ENCODE peak calls at places on chromosome 6, in six cellular contexts. Z is stomach, L is PC-3, C is GM10248, J is GM12865, Q is astrocyte of the spinal cord. T is an unnamed sample.
A peak's percentile ranks its signal among the peaks of the same experiment; 100 is the strongest.

GRCh38 chr6:145842693-145843546 is 28.3 kb upstream of the FBXO30 start:
- DNase-seq in Z (no peak), L (no peak), C (no peak), J (no peak), Q (no peak), T (no peak)

GRCh38 chr6:307065-307814 is 15.0 kb downstream of the DUSP22 start:
- DNase-seq in Z (no peak), L (no peak), C (no peak), J (no peak), Q (no peak), T (no peak)

GRCh38 chr6:166595949-166596348 is 9.5 kb upstream of the RAMACL start:
- DNase-seq in Z (no peak), L (no peak), C (no peak), J (no peak), Q (no peak), T (no peak)

GRCh38 chr6:161880070-161880469 is 606.2 kb upstream of the AGPAT4 start:
- DNase-seq in Z (no peak), L (no peak), C (no peak), J (no peak), Q (no peak), T (no peak)

GRCh38 chr6:109197061-109197460 is 101.8 kb downstream of the CEP57L1 start:
- DNase-seq in Z (no peak), L (no peak), C (no peak), J (no peak), Q (no peak), T (no peak)

GRCh38 chr6:131765081-131765852 is 42.6 kb upstream of the ENPP1 start:
- DNase-seq in Z (no peak), L (no peak), C (no peak), J (no peak), Q (peak; percentile 70), T (no peak)

GRCh38 chr6:16903470-16903869 is 142.2 kb upstream of the ATXN1 start:
- DNase-seq in Z (no peak), L (peak; percentile 30), C (no peak), J (no peak), Q (peak; percentile 30), T (no peak)

GRCh38 chr6:78324213-78324612 is 543.1 kb upstream of the IRAK1BP1 start:
- DNase-seq in Z (no peak), L (no peak), C (no peak), J (no peak), Q (no peak), T (no peak)

GRCh38 chr6:169897601-169898358 is 146.4 kb downstream of the ERMARD start:
- DNase-seq in Z (no peak), L (no peak), C (no peak), J (no peak), Q (no peak), T (no peak)
- TF ChIP-seq CTCF in Z (no peak), L (no peak), C (no peak), J (no peak), Q (no peak), T (no peak)

GRCh38 chr6:105536961-105537360 is 134.1 kb upstream of the PREP start:
- DNase-seq in Z (no peak), L (no peak), C (no peak), J (no peak), Q (no peak), T (peak; percentile 82)
- TF ChIP-seq CTCF in Z (no peak), L (no peak), C (no peak), J (no peak), Q (no peak), T (no peak)

GRCh38 chr6:160040055-160040454 is 71.2 kb downstream of the IGF2R start:
- DNase-seq in Z (no peak), L (no peak), C (no peak), J (no peak), Q (no peak), T (no peak)

GRCh38 chr6:160042014-160042773 is 73.3 kb downstream of the IGF2R start:
- DNase-seq in Z (no peak), L (peak; percentile 80), C (no peak), J (no peak), Q (peak; percentile 78), T (peak; percentile 89)

GRCh38 chr6:160042788-160043301 is 74.0 kb downstream of the IGF2R start:
- DNase-seq in Z (no peak), L (peak; percentile 85), C (no peak), J (no peak), Q (peak; percentile 77), T (peak; percentile 63)

GRCh38 chr6:160040527-160041264 is 71.8 kb downstream of the IGF2R start:
- DNase-seq in Z (no peak), L (no peak), C (no peak), J (no peak), Q (no peak), T (no peak)

GRCh38 chr6:160041608-160042007 is 72.7 kb downstream of the IGF2R start:
- DNase-seq in Z (peak; percentile 83), L (peak; percentile 75), C (no peak), J (no peak), Q (peak; percentile 92), T (peak; percentile 55)
- TF ChIP-seq CTCF in Z (peak; percentile 31), L (peak; percentile 37), C (no peak), J (no peak), Q (peak; percentile 56), T (peak; percentile 62)

DNA sequence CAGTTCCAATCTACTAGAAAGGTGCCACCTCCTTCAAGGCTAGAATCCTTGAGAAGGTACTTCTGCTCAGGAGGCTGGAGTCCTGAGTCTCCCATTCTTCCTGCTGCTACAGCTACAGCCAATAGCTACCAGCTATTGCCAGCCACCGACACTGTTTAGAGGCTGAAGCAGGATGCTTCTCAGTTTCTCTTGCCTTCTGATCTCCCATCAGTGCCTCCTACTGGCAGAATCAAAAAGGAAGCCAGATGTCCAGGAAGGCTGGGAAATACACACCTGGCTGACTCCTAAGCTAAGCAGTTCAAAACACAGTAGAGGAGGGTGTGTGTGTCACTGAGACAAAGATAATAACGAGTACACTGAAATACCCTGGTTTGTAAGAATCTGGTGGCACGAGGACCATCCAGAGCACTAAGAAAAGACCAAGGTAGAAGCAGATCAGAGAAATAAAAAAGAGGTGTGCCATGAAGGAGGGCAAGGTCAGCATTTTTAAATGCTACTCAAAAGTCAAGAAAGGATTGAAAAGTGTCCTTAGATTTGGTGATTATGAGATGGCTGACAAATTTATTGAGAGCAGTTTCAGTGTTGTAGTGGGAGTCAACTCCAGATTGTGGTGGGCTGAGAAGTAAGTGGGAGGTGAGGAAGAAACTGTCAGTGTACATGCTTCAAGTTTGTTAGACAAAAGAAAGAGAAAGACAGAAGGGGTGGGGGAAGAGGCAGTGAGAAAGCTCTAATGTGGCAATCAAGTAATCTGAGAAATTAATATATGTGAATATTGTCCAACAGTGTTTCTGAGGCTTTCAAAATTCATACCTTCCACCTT is 2.3 kb upstream of the HLA-DMA start:
- DNase-seq in Z (peak; percentile 38), L (peak; percentile 41), C (no peak), J (peak; percentile 70), Q (peak; percentile 16), T (no peak)
- TF ChIP-seq CTCF in Z (peak; percentile 0), L (peak; percentile 55), C (peak; percentile 60), J (peak; percentile 55), Q (peak; percentile 49), T (no peak)

GRCh38 chr6:39197521-39198500 is 31.5 kb downstream of the KCNK5 start:
- DNase-seq in Z (no peak), L (no peak), C (no peak), J (no peak), Q (no peak), T (no peak)
- TF ChIP-seq CTCF in Z (no peak), L (no peak), C (no peak), J (no peak), Q (no peak), T (no peak)

GRCh38 chr6:107274288-107274687 is 159.0 kb upstream of the BEND3 start:
- DNase-seq in Z (no peak), L (no peak), C (no peak), J (no peak), Q (no peak), T (no peak)
- TF ChIP-seq CTCF in Z (no peak), L (no peak), C (no peak), J (no peak), Q (no peak), T (no peak)

DNA sequence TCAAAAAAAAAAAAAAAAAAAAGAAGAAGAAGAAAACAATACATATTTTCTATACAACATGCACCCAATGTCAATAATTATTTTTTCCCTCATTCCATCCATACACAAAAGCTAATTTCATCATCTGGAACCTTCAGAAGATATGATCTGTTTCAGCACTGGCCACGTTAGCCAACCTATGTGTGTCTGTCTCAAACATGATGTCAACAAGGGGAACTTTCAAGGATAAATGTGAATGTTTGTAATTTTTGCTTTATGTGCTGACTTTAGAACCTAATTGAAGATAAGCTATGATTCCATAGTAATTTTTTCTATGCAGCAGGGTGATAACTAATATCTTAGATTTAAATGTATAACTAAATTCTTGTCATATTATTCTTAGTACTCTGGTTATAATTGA is 37.9 kb downstream of the IPCEF1 start:
- DNase-seq in Z (no peak), L (no peak), C (no peak), J (no peak), Q (no peak), T (no peak)
- TF ChIP-seq CTCF in Z (no peak), L (no peak), C (no peak), J (no peak), Q (no peak), T (no peak)

GRCh38 chr6:73802366-73802765 is 106.4 kb downstream of the CD109 start:
- DNase-seq in Z (no peak), L (no peak), C (no peak), J (no peak), Q (no peak), T (no peak)

GRCh38 chr6:73801652-73802268 is 105.8 kb downstream of the CD109 start:
- DNase-seq in Z (no peak), L (peak; percentile 2), C (no peak), J (no peak), Q (no peak), T (no peak)

GRCh38 chr6:73798592-73798991 is 102.6 kb downstream of the CD109 start:
- DNase-seq in Z (no peak), L (peak; percentile 44), C (peak; percentile 48), J (peak; percentile 46), Q (peak; percentile 92), T (peak; percentile 58)

GRCh38 chr6:73800997-73801396 is 105.0 kb downstream of the CD109 start:
- DNase-seq in Z (no peak), L (no peak), C (no peak), J (no peak), Q (no peak), T (no peak)

GRCh38 chr6:73803562-73804221 is 107.7 kb downstream of the CD109 start:
- DNase-seq in Z (no peak), L (peak; percentile 82), C (no peak), J (peak; percentile 11), Q (peak; percentile 85), T (peak; percentile 20)
- TF ChIP-seq CTCF in Z (peak; percentile 8), L (peak; percentile 74), C (peak; percentile 17), J (peak; percentile 24), Q (peak; percentile 62), T (peak; percentile 17)

GRCh38 chr6:46184114-46184513 is 13.3 kb upstream of the ENPP5 start:
- DNase-seq in Z (no peak), L (peak; percentile 91), C (no peak), J (no peak), Q (peak; percentile 84), T (peak; percentile 53)
- TF ChIP-seq CTCF in Z (no peak), L (no peak), C (no peak), J (no peak), Q (peak; percentile 8), T (no peak)